ENCODE peak calls at places on chromosomes 2 and 18, in four cellular contexts. One of them, this sample, is unnamed.

GRCh38 chr2:20091305-20091991 is 40.0 kb upstream of the LAPTM4A start:
- DNase-seq in H1: no peak
- DNase-seq in H9: no peak
- DNase-seq in IMR-90: peak; percentile 97
- DNase-seq in this sample: no peak

GRCh38 chr2:169834401-169834800 is 7.1 kb downstream of the UBR3 start:
- DNase-seq in IMR-90: no peak
- DNase-seq in H9: no peak
- DNase-seq in H1: no peak
- DNase-seq in this sample: no peak

GRCh38 chr2:168278424-168278888 is 31.1 kb upstream of the STK39 start:
- DNase-seq in IMR-90: peak; percentile 31
- DNase-seq in H9: no peak
- DNase-seq in H1: no peak
- DNase-seq in this sample: peak; percentile 59

GRCh38 chr2:5537180-5537579 is 155.0 kb upstream of the SOX11 start:
- DNase-seq in IMR-90: no peak
- DNase-seq in H1: no peak
- DNase-seq in H9: no peak
- DNase-seq in this sample: no peak

GRCh38 chr18:10745232-10745631 is 219.4 kb downstream of the NAPG start:
- DNase-seq in H9: no peak
- DNase-seq in H1: no peak
- DNase-seq in IMR-90: no peak
- DNase-seq in this sample: no peak

GRCh38 chr2:73971722-73972121 is 13.0 kb upstream of the TET3 start:
- DNase-seq in H9: no peak
- DNase-seq in H1: no peak
- DNase-seq in IMR-90: no peak
- DNase-seq in this sample: no peak

GRCh38 chr2:241804326-241805276 is 4.4 kb upstream of the NEU4 start:
- DNase-seq in H1: peak; percentile 65
- DNase-seq in H9: peak; percentile 58
- DNase-seq in IMR-90: no peak
- DNase-seq in this sample: peak; percentile 59

GRCh38 chr2:67604360-67604759 is 207.2 kb downstream of the ETAA1 start:
- DNase-seq in IMR-90: peak; percentile 49
- DNase-seq in H1: no peak
- DNase-seq in H9: no peak
- DNase-seq in this sample: peak; percentile 16

GRCh38 chr2:150487537-150488429 is at the start of gene RND3:
- DNase-seq in IMR-90: peak; percentile 99
- DNase-seq in H9: peak; percentile 96
- DNase-seq in H1: peak; percentile 91
- DNase-seq in this sample: peak; percentile 99

GRCh38 chr2:136207030-136207623 is 89.2 kb upstream of the CXCR4 start:
- DNase-seq in H9: no peak
- DNase-seq in IMR-90: no peak
- DNase-seq in H1: no peak
- DNase-seq in this sample: no peak

GRCh38 chr18:44452346-44452745 is 228.3 kb upstream of the SETBP1 start:
- DNase-seq in H1: no peak
- DNase-seq in IMR-90: no peak
- DNase-seq in H9: no peak
- DNase-seq in this sample: no peak

GRCh38 chr2:177056540-177056939 is 156.1 kb upstream of the HNRNPA3 start:
- DNase-seq in H1: no peak
- DNase-seq in H9: peak; percentile 50
- DNase-seq in IMR-90: no peak
- DNase-seq in this sample: peak; percentile 59

DNA sequence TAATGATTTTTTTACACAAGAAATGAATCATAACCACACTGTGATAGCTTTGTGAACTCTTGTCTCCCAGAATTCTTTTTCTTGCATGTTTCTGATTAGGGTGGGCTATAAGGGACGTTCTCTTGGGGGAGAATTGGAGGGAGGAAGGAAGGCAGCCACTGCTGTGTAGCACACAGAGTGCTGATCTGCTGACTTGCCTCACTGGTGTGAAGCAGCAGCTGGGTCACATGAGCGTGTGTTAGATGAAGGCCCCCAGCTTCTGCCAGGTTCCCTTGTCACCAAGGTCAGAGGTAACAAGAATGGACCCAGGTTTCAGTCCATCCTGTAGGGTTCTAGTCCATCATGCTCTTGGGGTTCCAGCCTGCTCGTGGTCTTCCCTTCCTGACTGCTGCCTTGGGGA is 107.4 kb upstream of the GLI2 start:
- DNase-seq in H9: no peak
- DNase-seq in H1: no peak
- DNase-seq in IMR-90: no peak
- DNase-seq in this sample: no peak
- H2BK15ac ChIP-seq in H9: no peak overlapping the region
- H2BK15ac ChIP-seq in H1: no peak overlapping the region
- H2BK15ac ChIP-seq in IMR-90: no peak overlapping the region
- H2BK15ac ChIP-seq in this sample: no peak overlapping the region

DNA sequence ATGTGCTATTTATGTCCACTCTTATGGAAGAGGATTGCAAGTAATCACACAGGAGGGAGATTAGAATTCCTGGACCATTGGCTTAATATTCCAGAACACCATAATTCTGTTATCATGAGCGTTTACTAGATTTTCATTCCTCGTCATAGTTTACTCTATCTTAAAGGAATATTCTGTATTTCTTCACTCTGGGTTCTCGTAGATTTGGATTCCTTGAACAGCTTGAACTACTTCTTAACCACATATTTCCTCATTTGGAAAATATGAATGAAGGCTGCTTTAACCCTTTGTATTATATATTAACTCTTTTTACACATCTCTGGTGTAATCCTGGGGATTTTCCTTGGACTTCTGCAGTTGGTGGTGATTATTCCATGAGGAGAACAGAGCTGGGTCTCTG is 46.3 kb upstream of the CCBE1 start:
- DNase-seq in H9: no peak
- DNase-seq in IMR-90: peak; percentile 67
- DNase-seq in H1: no peak
- DNase-seq in this sample: no peak
- H2BK15ac ChIP-seq in H9: no peak overlapping the region
- H2BK15ac ChIP-seq in IMR-90: peak overlapping the region; percentile 89
- H2BK15ac ChIP-seq in H1: no peak overlapping the region
- H2BK15ac ChIP-seq in this sample: no peak overlapping the region

GRCh38 chr2:8582850-8583399 is 98.9 kb upstream of the ID2 start:
- DNase-seq in H1: no peak
- DNase-seq in H9: peak; percentile 29
- DNase-seq in IMR-90: no peak
- DNase-seq in this sample: no peak

GRCh38 chr2:8583400-8584173 is 98.3 kb upstream of the ID2 start:
- DNase-seq in H1: peak; percentile 100
- DNase-seq in H9: peak; percentile 99
- DNase-seq in IMR-90: peak; percentile 19
- DNase-seq in this sample: peak; percentile 99

GRCh38 chr2:8581601-8582041 is 100.2 kb upstream of the ID2 start:
- DNase-seq in H9: no peak
- DNase-seq in H1: no peak
- DNase-seq in IMR-90: no peak
- DNase-seq in this sample: peak; percentile 52

GRCh38 chr2:8581048-8581561 is 100.8 kb upstream of the ID2 start:
- DNase-seq in H9: peak; percentile 22
- DNase-seq in IMR-90: no peak
- DNase-seq in H1: no peak
- DNase-seq in this sample: no peak

DNA sequence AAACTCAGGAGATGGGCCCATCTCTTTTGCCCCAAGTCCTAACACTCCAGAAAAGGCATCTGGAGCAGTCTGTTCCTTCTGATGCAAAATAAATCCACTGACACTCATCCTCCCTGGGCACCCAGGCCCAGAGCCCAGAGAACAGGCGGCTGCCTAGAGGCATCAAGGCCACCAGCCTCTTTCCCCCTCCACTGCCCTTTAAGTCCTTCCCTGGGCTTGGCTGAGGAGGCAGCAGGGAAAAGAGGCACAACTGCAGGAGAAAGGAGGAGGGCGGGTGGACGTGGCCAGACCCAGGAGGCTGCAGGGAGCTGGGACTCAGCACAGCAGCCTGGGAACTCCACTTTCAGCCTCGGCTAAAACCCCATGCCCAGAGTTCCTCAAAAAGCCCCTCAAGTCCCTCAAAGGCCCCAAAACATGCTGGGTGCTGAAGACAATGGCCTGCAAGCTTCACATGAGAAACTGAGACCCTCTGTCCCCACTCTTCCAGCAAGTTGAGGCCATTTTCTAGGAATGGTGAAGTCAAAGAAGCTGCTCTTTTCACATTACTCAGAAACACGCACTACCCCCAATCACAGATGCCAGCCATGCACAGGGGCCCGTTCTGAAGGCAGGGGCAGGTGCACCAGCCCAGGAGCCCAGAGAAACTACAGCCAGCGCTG is 99.5 kb upstream of the ID2 start:
- DNase-seq in IMR-90: no peak
- DNase-seq in H9: no peak
- DNase-seq in H1: no peak
- DNase-seq in this sample: no peak
- H2BK15ac ChIP-seq in IMR-90: no peak overlapping the region
- H2BK15ac ChIP-seq in H9: no peak overlapping the region
- H2BK15ac ChIP-seq in H1: no peak overlapping the region
- H2BK15ac ChIP-seq in this sample: no peak overlapping the region

DNA sequence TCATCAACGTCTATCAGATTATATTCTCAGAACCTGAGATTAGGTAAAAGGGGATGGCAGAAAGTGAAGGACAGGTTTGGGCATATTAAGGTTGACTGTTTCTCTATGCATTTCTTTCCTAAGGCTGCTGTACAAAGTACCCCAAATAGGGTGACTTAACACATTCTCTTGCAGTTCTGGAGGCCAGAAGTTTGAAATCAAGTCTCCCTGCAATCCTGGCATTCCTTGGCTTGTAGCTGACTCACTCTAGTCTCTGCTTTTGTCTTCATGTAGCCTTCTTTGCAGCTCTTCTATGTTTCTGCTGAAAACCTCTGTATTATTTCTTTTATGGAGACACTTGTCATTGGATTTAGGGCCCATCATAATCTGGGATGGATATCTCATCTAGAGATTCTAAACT is 364.3 kb downstream of the PLCL1 start:
- DNase-seq in H1: no peak
- DNase-seq in IMR-90: no peak
- DNase-seq in H9: no peak
- DNase-seq in this sample: peak; percentile 80
- H2BK15ac ChIP-seq in H1: no peak overlapping the region
- H2BK15ac ChIP-seq in IMR-90: no peak overlapping the region
- H2BK15ac ChIP-seq in H9: no peak overlapping the region
- H2BK15ac ChIP-seq in this sample: no peak overlapping the region

GRCh38 chr18:27412551-27412950 is 227.4 kb upstream of the CHST9 start:
- DNase-seq in H1: no peak
- DNase-seq in IMR-90: no peak
- DNase-seq in H9: no peak
- DNase-seq in this sample: no peak

GRCh38 chr18:27411911-27412310 is 226.8 kb upstream of the CHST9 start:
- DNase-seq in H1: no peak
- DNase-seq in IMR-90: no peak
- DNase-seq in H9: no peak
- DNase-seq in this sample: no peak

GRCh38 chr18:27413495-27414401 is 228.6 kb upstream of the CHST9 start:
- DNase-seq in H9: no peak
- DNase-seq in IMR-90: no peak
- DNase-seq in H1: no peak
- DNase-seq in this sample: no peak

GRCh38 chr18:27414691-27415090 is 229.6 kb upstream of the CHST9 start:
- DNase-seq in IMR-90: no peak
- DNase-seq in H1: no peak
- DNase-seq in H9: no peak
- DNase-seq in this sample: no peak

DNA sequence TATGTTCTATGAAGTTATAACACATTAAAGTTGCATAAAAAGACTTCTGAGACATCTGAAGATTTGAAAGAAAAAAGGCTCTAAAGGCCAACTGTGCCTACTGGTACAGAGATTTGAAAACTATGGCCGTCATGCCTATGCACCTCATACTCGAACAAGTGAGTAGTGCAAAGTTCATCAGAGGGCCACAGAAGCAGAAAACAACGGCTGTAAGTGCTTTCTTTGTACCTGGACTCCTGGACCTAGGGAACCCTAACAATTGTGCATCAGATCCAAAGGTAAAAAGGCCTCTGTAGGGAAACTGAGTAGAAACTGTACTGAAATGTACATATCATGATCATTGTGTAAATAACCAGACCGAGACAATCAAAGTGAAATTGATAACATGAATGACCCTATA is 230.4 kb upstream of the CHST9 start:
- DNase-seq in H1: no peak
- DNase-seq in H9: no peak
- DNase-seq in IMR-90: no peak
- DNase-seq in this sample: no peak
- H2BK15ac ChIP-seq in H1: no peak overlapping the region
- H2BK15ac ChIP-seq in H9: no peak overlapping the region
- H2BK15ac ChIP-seq in IMR-90: no peak overlapping the region
- H2BK15ac ChIP-seq in this sample: no peak overlapping the region

DNA sequence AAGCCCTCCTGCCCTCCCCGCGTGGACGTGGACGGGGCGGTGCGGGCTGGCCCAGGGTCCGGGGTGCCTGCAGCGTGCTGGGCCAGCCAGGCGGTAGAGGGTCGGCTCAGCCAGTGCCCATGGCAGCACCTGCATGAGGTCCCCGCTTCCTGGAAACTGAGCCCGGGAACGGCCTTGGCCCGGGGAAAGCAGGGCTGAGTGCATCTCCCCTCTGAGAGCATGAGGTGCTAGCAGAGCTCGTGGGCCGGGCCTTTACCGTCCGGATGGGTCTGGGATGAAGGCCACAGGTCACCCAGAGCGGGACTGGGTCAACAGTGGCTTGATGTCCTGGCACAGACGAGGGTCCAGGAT is 39.8 kb downstream of the TSHZ1 start:
- DNase-seq in H9: no peak
- DNase-seq in IMR-90: no peak
- DNase-seq in H1: no peak
- DNase-seq in this sample: no peak
- H2BK15ac ChIP-seq in H9: no peak overlapping the region
- H2BK15ac ChIP-seq in IMR-90: no peak overlapping the region
- H2BK15ac ChIP-seq in H1: no peak overlapping the region
- H2BK15ac ChIP-seq in this sample: no peak overlapping the region

GRCh38 chr2:219399716-219400478 is 12.2 kb upstream of the DNPEP start:
- DNase-seq in H9: no peak
- DNase-seq in IMR-90: no peak
- DNase-seq in H1: no peak
- DNase-seq in this sample: no peak

GRCh38 chr2:219402665-219403515 is 15.2 kb upstream of the DNPEP start:
- DNase-seq in H1: peak; percentile 67
- DNase-seq in IMR-90: peak; percentile 88
- DNase-seq in H9: peak; percentile 84
- DNase-seq in this sample: peak; percentile 90

GRCh38 chr2:219403861-219404260 is 14.3 kb upstream of the DES start:
- DNase-seq in H1: no peak
- DNase-seq in H9: no peak
- DNase-seq in IMR-90: no peak
- DNase-seq in this sample: no peak

GRCh38 chr2:219400562-219400961 is 12.8 kb upstream of the DNPEP start:
- DNase-seq in IMR-90: no peak
- DNase-seq in H1: no peak
- DNase-seq in H9: no peak
- DNase-seq in this sample: no peak

DNA sequence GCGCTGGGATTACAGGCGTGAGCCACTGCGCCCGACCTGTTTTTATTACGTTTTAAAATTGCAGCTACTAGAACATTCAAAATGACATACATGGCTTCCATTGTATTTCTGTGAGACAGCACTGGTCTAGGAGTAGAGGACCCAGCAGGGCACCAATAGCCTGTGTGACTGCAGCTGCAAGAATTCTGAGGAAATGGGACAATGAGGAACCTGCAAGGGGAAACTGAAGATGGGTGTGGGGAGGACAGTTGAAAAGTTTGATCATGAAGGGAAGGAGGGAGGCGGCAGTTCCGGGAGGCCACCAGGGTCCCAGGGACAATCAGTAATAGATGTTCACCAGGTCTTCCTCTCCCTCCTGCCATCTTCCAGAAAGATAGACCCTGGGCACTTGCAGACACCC is 13.9 kb upstream of the DNPEP start:
- DNase-seq in IMR-90: no peak
- DNase-seq in H1: no peak
- DNase-seq in H9: no peak
- DNase-seq in this sample: no peak
- H2BK15ac ChIP-seq in IMR-90: no peak overlapping the region
- H2BK15ac ChIP-seq in H1: no peak overlapping the region
- H2BK15ac ChIP-seq in H9: no peak overlapping the region
- H2BK15ac ChIP-seq in this sample: no peak overlapping the region

This sample was measured in mesendoderm.